ENCODE peak calls at places on chromosomes 13 and 19, in seven cellular contexts. R is left cardiac atrium, C is fibroblast of the conjunctiva, M is NCI-H1105, U is NCI-H1436 treated with DMSO at 0.1 percent for 48 hours, S is SW 1271, J is heart right ventricle. G is an unnamed sample.

GRCh38 chr19:34851277-34851804 is 75.4 kb upstream of the ZNF30 start:
- DNase-seq in R (no peak), C (no peak), M (no peak), U (no peak), S (no peak), J (no peak), G (no peak)

GRCh38 chr13:73984201-73984600 is 150.0 kb downstream of the KLF12 start:
- DNase-seq in R (peak; percentile 26), C (no peak), M (no peak), U (no peak), S (no peak), J (no peak), G (no peak)

GRCh38 chr19:52748336-52748950 is 13.6 kb upstream of the ZNF611 start:
- DNase-seq in R (peak; percentile 41), C (no peak), M (peak; percentile 30), U (no peak), S (no peak), J (no peak), G (peak; percentile 10)

GRCh38 chr13:71797487-71797886 is 69.5 kb downstream of the DACH1 start:
- DNase-seq in R (no peak), C (no peak), M (no peak), U (peak; percentile 11), S (no peak), J (no peak), G (no peak)

GRCh38 chr13:65855276-65855675 is 1374.9 kb downstream of the PCDH9 start:
- DNase-seq in R (no peak), C (peak; percentile 10), M (no peak), U (no peak), S (no peak), J (no peak), G (no peak)

GRCh38 chr13:88196106-88196505 is 524.9 kb downstream of the SLITRK5 start:
- DNase-seq in R (no peak), C (no peak), M (no peak), U (no peak), S (no peak), J (no peak), G (no peak)

GRCh38 chr19:3982701-3983541 is 2.3 kb downstream of the EEF2 start:
- DNase-seq in R (no peak), C (no peak), M (no peak), U (no peak), S (no peak), J (no peak), G (no peak)

GRCh38 chr19:8463343-8463742 is 18.6 kb downstream of the HNRNPM start:
- DNase-seq in R (no peak), C (no peak), M (no peak), U (no peak), S (no peak), J (no peak), G (no peak)

GRCh38 chr19:48249502-48250014 is 6.2 kb downstream of the CARD8 start:
- DNase-seq in R (peak; percentile 67), C (no peak), M (no peak), U (no peak), S (peak; percentile 82), J (peak; percentile 42), G (no peak)

GRCh38 chr19:3604987-3605343 is 1.7 kb downstream of the TBXA2R start:
- DNase-seq in R (no peak), C (no peak), M (no peak), U (no peak), S (no peak), J (no peak), G (no peak)

GRCh38 chr19:23075031-23075733 is 41.6 kb upstream of the ZNF730 start:
- DNase-seq in R (peak; percentile 82), C (peak; percentile 53), M (peak; percentile 77), U (peak; percentile 60), S (peak; percentile 76), J (peak; percentile 58), G (no peak)

GRCh38 chr13:84418041-84418440 is 535.8 kb upstream of the SLITRK1 start:
- DNase-seq in R (no peak), C (no peak), M (no peak), U (no peak), S (no peak), J (no peak), G (no peak)

GRCh38 chr13:107438251-107438650 is 777.1 kb downstream of the LIG4 start:
- DNase-seq in R (no peak), C (no peak), M (no peak), U (no peak), S (no peak), J (no peak), G (no peak)

GRCh38 chr13:111184685-111185401 is 69.7 kb downstream of the ARHGEF7 start:
- DNase-seq in R (no peak), C (no peak), M (no peak), U (no peak), S (no peak), J (no peak), G (no peak)

GRCh38 chr13:27450921-27451461 is 627 bp upstream of the MTIF3 start:
- DNase-seq in R (peak; percentile 54), C (no peak), M (peak; percentile 31), U (no peak), S (peak; percentile 25), J (peak; percentile 48), G (no peak)

GRCh38 chr19:5968431-5969373 is 9.2 kb downstream of the RANBP3 start:
- DNase-seq in R (no peak), C (no peak), M (no peak), U (no peak), S (no peak), J (no peak), G (no peak)

GRCh38 chr19:19095691-19096090 is 31.9 kb downstream of the SLC25A42 start:
- DNase-seq in R (no peak), C (no peak), M (no peak), U (no peak), S (no peak), J (no peak), G (no peak)

GRCh38 chr13:106533940-106534843 is 1.3 kb downstream of the EFNB2 start:
- DNase-seq in R (peak; percentile 50), C (no peak), M (peak; percentile 79), U (no peak), S (no peak), J (peak; percentile 53), G (no peak)

GRCh38 chr13:113735750-113736149 is 23.3 kb upstream of the TMEM255B start:
- DNase-seq in R (no peak), C (no peak), M (no peak), U (no peak), S (no peak), J (no peak), G (no peak)

GRCh38 chr19:33476151-33476707 is 45.4 kb downstream of the PEPD start:
- DNase-seq in R (no peak), C (no peak), M (no peak), U (no peak), S (no peak), J (no peak), G (no peak)

GRCh38 chr19:11355160-11356073 is at the start of gene PLPPR2:
- DNase-seq in R (peak; percentile 98), C (peak; percentile 72), M (peak; percentile 71), U (peak; percentile 37), S (peak; percentile 86), J (peak; percentile 95), G (peak; percentile 63)

GRCh38 chr19:4506449-4507149 is 11.7 kb downstream of the PLIN4 start:
- DNase-seq in R (no peak), C (no peak), M (no peak), U (no peak), S (peak; percentile 52), J (no peak), G (no peak)

GRCh38 chr13:52848455-52849190 is at the start of gene PCDH8:
- DNase-seq in R (no peak), C (no peak), M (peak; percentile 66), U (peak; percentile 55), S (no peak), J (no peak), G (no peak)

GRCh38 chr13:49098198-49098597 is 121.9 kb upstream of the MLNR start:
- DNase-seq in R (no peak), C (peak; percentile 57), M (no peak), U (no peak), S (peak; percentile 28), J (no peak), G (peak; percentile 44)

GRCh38 chr19:18291019-18291524 is 9.7 kb upstream of the JUND start:
- DNase-seq in R (peak; percentile 37), C (no peak), M (no peak), U (no peak), S (no peak), J (peak; percentile 50), G (no peak)

GRCh38 chr19:16328824-16329482 is 4.3 kb downstream of the KLF2 start:
- DNase-seq in R (no peak), C (no peak), M (no peak), U (no peak), S (peak; percentile 43), J (no peak), G (no peak)

G was measured in AG09319.